ENCODE peak calls at places on chromosomes 13 and 19, in nine cellular contexts. G is HCT116, W is endothelial cell of umbilical vein, Y is GM23338, Z is DND-41, R is H9, F is GM12878, A is hepatocyte, V is OCI-LY7. N is an unnamed sample.

GRCh38 chr19:14428882-14429416 is 4.2 kb upstream of the PKN1 start:
- DNase-seq in F (no peak), W (no peak), Z (no peak), R (no peak), Y (no peak), A (no peak), G (no peak), V (no peak), N (no peak)

GRCh38 chr19:21922276-21922675 is 86.3 kb upstream of the ZNF43 start:
- DNase-seq in W (no peak), Z (no peak), G (no peak), A (no peak), V (no peak), R (no peak), F (no peak), Y (no peak), N (no peak)

GRCh38 chr19:1707240-1707639 is 46.1 kb upstream of the ONECUT3 start:
- DNase-seq in Z (no peak), G (no peak), A (no peak), R (no peak), V (no peak), Y (no peak), F (no peak), W (no peak), N (no peak)

GRCh38 chr13:31045621-31046081 is 113.2 kb downstream of the TEX26 start:
- DNase-seq in F (peak; percentile 37), Z (peak; percentile 80), R (no peak), V (no peak), W (peak; percentile 92), A (peak; percentile 88), G (peak; percentile 94), Y (no peak), N (peak; percentile 92)

GRCh38 chr13:60583911-60584753 is 187.1 kb downstream of the TDRD3 start:
- DNase-seq in F (no peak), R (peak; percentile 93), G (no peak), A (no peak), W (no peak), V (no peak), Z (no peak), Y (peak; percentile 91), N (peak; percentile 64)

GRCh38 chr19:4295972-4296771 is 6.0 kb downstream of the TMIGD2 start:
- DNase-seq in V (peak; percentile 50), W (peak; percentile 18), F (no peak), Z (peak; percentile 84), Y (peak; percentile 45), A (no peak), R (peak; percentile 63), G (no peak), N (no peak)

GRCh38 chr19:35011737-35012682 is 11.9 kb downstream of the GRAMD1A start:
- DNase-seq in Y (no peak), R (no peak), G (no peak), A (no peak), F (no peak), V (no peak), W (no peak), Z (no peak), N (no peak)

GRCh38 chr13:99659234-99659633 is 158.0 kb downstream of the TM9SF2 start:
- DNase-seq in Y (peak; percentile 65), F (no peak), G (no peak), W (peak; percentile 11), Z (peak; percentile 18), A (no peak), R (no peak), V (no peak), N (no peak)

GRCh38 chr13:24864579-24864978 is 100.6 kb downstream of the RNF17 start:
- DNase-seq in W (no peak), Y (no peak), A (no peak), G (no peak), F (no peak), V (no peak), R (no peak), Z (no peak), N (no peak)

GRCh38 chr13:24870380-24870760 is 106.4 kb downstream of the RNF17 start:
- DNase-seq in Z (no peak), Y (no peak), R (no peak), A (no peak), F (no peak), G (no peak), W (no peak), V (no peak), N (no peak)

GRCh38 chr13:24865158-24865557 is 101.2 kb downstream of the RNF17 start:
- DNase-seq in R (no peak), G (no peak), W (no peak), Y (no peak), A (no peak), V (peak; percentile 18), F (no peak), Z (no peak), N (no peak)

GRCh38 chr13:24866488-24866887 is 102.5 kb downstream of the RNF17 start:
- DNase-seq in Y (no peak), A (no peak), R (no peak), F (no peak), V (no peak), W (no peak), Z (no peak), G (no peak), N (no peak)

GRCh38 chr13:24868874-24869273 is 104.9 kb downstream of the RNF17 start:
- DNase-seq in Z (no peak), W (no peak), Y (no peak), G (no peak), A (no peak), V (no peak), F (no peak), R (no peak), N (no peak)
- H2AFZ ChIP-seq in Z (no peak overlapping the region), W (no peak overlapping the region), Y (peak overlapping the region; percentile 92), G (no peak overlapping the region), A (no peak overlapping the region), V (no peak overlapping the region), F (no peak overlapping the region), R (no peak overlapping the region), N (no peak overlapping the region)

DNA sequence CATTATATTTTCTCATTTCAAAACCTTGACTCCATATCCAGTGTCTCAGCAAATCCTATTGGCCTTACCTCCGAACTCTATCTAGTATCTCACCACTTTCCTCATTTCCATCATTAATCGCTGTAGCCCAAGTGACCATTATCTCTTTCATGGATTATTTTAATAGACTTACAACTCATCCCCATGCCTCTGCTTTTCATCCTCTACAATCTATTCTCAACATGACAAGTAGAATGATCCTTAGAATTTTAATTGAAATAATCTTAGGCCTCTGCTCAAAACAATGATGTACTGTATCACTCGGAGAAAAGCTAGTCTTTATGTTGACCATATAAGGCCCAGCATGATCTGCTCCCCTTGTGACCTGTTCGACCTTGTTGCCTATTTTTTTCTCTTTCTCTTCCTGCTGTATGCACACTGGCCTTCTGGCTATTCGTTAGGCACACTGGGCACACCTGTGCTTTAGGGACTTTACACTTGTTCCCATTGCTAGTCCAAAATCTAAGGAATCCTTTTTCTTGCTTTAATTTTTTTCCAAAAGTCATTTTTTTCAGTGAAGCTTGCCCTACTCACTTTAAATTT is 21.4 kb downstream of the DNAJC15 start:
- DNase-seq in Y (no peak), W (no peak), R (no peak), Z (no peak), G (no peak), F (no peak), V (no peak), A (no peak), N (no peak)
- H2AFZ ChIP-seq in Y (no peak overlapping the region), W (no peak overlapping the region), R (no peak overlapping the region), Z (no peak overlapping the region), G (no peak overlapping the region), F (no peak overlapping the region), V (peak overlapping the region; percentile 81), A (peak overlapping the region; percentile 33), N (no peak overlapping the region)

DNA sequence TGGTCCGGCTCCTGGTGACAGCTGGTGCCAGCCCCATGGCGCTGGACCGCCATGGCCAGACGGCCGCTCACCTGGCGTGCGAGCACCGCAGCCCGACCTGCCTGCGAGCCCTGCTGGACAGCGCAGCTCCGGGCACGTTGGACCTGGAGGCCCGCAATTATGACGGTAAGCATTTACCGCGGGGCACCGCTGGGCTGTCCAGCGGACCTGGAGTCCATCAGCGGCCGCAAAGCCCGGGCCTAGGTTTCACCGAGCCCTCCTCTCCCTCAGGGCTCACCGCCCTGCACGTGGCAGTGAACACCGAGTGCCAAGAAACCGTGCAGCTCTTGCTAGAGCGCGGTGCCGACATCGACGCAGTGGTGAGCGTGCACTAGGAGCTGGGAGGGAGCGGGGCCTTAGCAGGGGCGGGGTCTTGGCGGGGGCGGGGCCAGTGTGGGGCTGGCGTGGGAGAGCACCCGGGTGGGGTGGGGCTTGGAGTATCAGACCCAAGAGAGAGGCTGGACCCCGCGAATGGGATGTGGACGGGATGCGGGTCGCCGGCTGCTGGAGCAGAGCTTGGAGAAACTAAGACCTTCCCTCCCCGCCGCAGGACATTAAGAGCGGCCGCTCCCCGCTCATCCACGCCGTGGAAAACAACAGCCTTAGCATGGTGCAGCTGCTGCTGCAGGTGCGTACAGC is 8.7 kb downstream of the BCL3 start:
- DNase-seq in A (no peak), F (no peak), W (no peak), Z (no peak), G (no peak), V (no peak), R (no peak), Y (peak; percentile 49), N (no peak)
- H2AFZ ChIP-seq in A (no peak overlapping the region), F (no peak overlapping the region), W (no peak overlapping the region), Z (no peak overlapping the region), G (no peak overlapping the region), V (no peak overlapping the region), R (no peak overlapping the region), Y (peak overlapping the region; percentile 91), N (no peak overlapping the region)

GRCh38 chr19:45094158-45094557 is 1.2 kb downstream of the PPP1R37 start:
- DNase-seq in Y (no peak), A (no peak), W (no peak), Z (no peak), R (no peak), F (no peak), G (no peak), V (no peak), N (no peak)

GRCh38 chr19:45092747-45093678 is at the start of gene PPP1R37:
- DNase-seq in F (peak; percentile 77), W (peak; percentile 96), Y (peak; percentile 99), V (peak; percentile 99), G (peak; percentile 98), R (peak; percentile 95), A (peak; percentile 98), Z (peak; percentile 90), N (peak; percentile 97)

GRCh38 chr19:45090598-45090997 is 2.4 kb upstream of the PPP1R37 start:
- DNase-seq in A (no peak), F (no peak), W (no peak), Y (no peak), Z (no peak), R (no peak), V (no peak), G (no peak), N (no peak)

GRCh38 chr19:45090034-45090433 is 2.9 kb upstream of the PPP1R37 start:
- DNase-seq in W (no peak), A (no peak), Y (peak; percentile 92), F (no peak), Z (no peak), R (peak; percentile 90), G (no peak), V (no peak), N (no peak)

DNA sequence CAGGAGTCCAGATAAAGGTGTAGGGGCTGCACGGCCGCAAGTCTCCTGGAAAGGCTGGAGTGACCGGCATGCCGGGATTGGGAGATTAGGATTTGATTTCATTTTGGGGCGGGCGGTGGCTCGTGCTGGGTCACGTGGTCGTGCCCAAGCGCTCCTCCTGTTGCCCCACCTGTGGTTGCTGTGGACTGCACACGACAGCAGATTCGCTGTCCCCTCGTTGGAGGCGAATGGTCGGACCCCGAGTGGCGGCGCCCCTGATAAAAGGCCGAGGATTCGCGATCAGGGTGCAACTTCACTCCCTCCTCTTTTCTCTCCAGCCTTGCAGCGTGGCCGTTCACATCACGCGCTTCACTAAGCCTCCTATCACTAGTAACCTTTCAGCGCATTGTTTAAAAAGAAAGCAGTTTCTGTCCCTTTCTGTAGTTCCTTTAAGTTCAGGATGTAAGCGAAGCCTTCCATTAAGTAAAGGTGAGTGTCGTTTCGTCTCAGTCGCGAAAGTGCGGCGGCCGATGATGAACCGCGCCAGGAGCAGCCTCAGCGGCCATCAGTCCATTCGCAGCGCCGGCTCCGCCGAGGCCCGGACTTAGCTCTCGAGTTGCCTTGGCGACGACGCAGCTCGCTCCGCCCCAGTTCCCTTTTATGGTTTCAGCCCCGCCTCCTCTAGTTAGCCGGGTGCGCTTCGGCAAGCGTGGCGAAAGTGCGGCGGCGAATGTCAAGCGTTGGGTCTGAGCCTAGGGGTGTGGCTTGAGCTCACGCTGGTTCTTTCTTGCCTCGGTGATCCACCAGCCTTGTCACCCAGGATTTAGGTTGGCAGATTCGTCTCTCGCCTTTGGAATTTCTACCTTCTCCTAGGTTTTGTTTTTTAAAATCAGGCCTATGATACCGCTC is 1.7 kb upstream of the PPP1R37 start:
- DNase-seq in Z (no peak), F (peak; percentile 89), Y (peak; percentile 100), G (peak; percentile 99), R (peak; percentile 99), A (peak; percentile 99), V (peak; percentile 98), W (peak; percentile 99), N (peak; percentile 99)
- H2AFZ ChIP-seq in Z (no peak overlapping the region), F (peak overlapping the region; percentile 67), Y (no peak overlapping the region), G (no peak overlapping the region), R (no peak overlapping the region), A (peak overlapping the region; percentile 55), V (peak overlapping the region; percentile 59), W (peak overlapping the region; percentile 43), N (peak overlapping the region; percentile 94)

N was measured in mammary epithelial cell.